ENCODE peak calls at places on chromosome 11, in nine cellular contexts. O, E, H, Z, B, N, S, M and J are unnamed samples.

GRCh38 chr11:44247508-44247907 is 62.4 kb downstream of the ALX4 start:
- DNase-seq in N (no peak), E (no peak), B (no peak), H (no peak), O (no peak), Z (peak), M (no peak), S (no peak), J (no peak)

GRCh38 chr11:100830295-100830694 is 143.2 kb downstream of the ARHGAP42 start:
- DNase-seq in Z (peak), N (no peak), O (no peak), B (no peak), S (no peak), M (peak), E (peak), H (peak), J (peak)

GRCh38 chr11:65546217-65546958 is 11.8 kb downstream of the LTBP3 start:
- DNase-seq in O (peak), B (peak), N (peak), M (no peak), H (peak), S (no peak), E (no peak), Z (no peak), J (peak)

GRCh38 chr11:60485987-60486386 is 6.6 kb upstream of the MS4A12 start:
- DNase-seq in M (no peak), N (no peak), H (peak), O (no peak), B (peak), Z (no peak), E (no peak), S (peak), J (peak)

GRCh38 chr11:47466701-47467250 is 17.8 kb upstream of the RAPSN start:
- DNase-seq in N (peak), M (peak), S (peak), O (peak), B (peak), Z (peak), E (peak), H (peak), J (no peak)

GRCh38 chr11:90947930-90948329 is 725.1 kb upstream of the CHORDC1 start:
- DNase-seq in M (no peak), E (no peak), Z (no peak), N (no peak), H (no peak), S (no peak), O (no peak), B (no peak), J (no peak)

GRCh38 chr11:129739339-129739738 is 76.3 kb upstream of the TMEM45B start:
- DNase-seq in E (no peak), S (no peak), O (no peak), Z (no peak), H (no peak), M (no peak), N (no peak), B (no peak), J (no peak)

GRCh38 chr11:29280452-29280851 is 736.4 kb downstream of the KCNA4 start:
- DNase-seq in H (no peak), Z (no peak), S (no peak), O (no peak), B (no peak), M (no peak), N (no peak), E (peak), J (no peak)

GRCh38 chr11:121452609-121453150 is at the start of gene SORL1-AS1:
- DNase-seq in S (no peak), O (no peak), E (no peak), B (no peak), Z (no peak), N (no peak), H (no peak), M (no peak), J (no peak)

GRCh38 chr11:113162590-113162961 is 151.8 kb upstream of the TTC12 start:
- DNase-seq in Z (peak), N (no peak), B (no peak), O (no peak), E (peak), H (peak), S (no peak), M (no peak), J (no peak)

GRCh38 chr11:70618471-70619101 is 220.3 kb downstream of the CTTN start:
- DNase-seq in N (no peak), E (no peak), M (no peak), Z (no peak), O (peak), H (no peak), S (no peak), B (no peak), J (no peak)

GRCh38 chr11:115558635-115559034 is 54.4 kb upstream of the CADM1 start:
- DNase-seq in B (no peak), M (no peak), Z (no peak), S (no peak), E (no peak), H (no peak), N (no peak), O (no peak), J (no peak)

GRCh38 chr11:62124186-62125113 is 639 bp downstream of the INCENP start:
- DNase-seq in S (peak), E (peak), H (no peak), B (peak), O (peak), M (peak), N (peak), Z (peak), J (peak)

GRCh38 chr11:117946842-117947526 is 17.8 kb upstream of the TMPRSS13 start:
- DNase-seq in H (peak), O (peak), B (peak), N (peak), Z (peak), E (peak), S (peak), M (peak), J (peak)

GRCh38 chr11:73283316-73284035 is 11.3 kb downstream of the P2RY6 start:
- DNase-seq in B (no peak), E (no peak), M (no peak), Z (no peak), O (no peak), H (no peak), N (no peak), S (no peak), J (no peak)

GRCh38 chr11:43691806-43692205 is 11.3 kb downstream of the HSD17B12 start:
- DNase-seq in S (no peak), E (no peak), M (no peak), Z (no peak), B (no peak), N (no peak), O (no peak), H (no peak), J (no peak)

GRCh38 chr11:111938687-111939160 is 1.6 kb downstream of the DIXDC1 start:
- DNase-seq in E (peak), Z (peak), N (no peak), S (no peak), M (peak), H (no peak), O (peak), B (no peak), J (peak)

GRCh38 chr11:63817758-63818498 is 4.7 kb downstream of the SPINDOC start:
- DNase-seq in M (no peak), Z (no peak), S (no peak), N (no peak), H (no peak), E (no peak), B (no peak), O (no peak), J (no peak)

GRCh38 chr11:70546179-70546940 is 148.0 kb downstream of the CTTN start:
- DNase-seq in O (no peak), M (no peak), E (no peak), B (no peak), H (no peak), Z (no peak), N (no peak), S (no peak), J (no peak)

GRCh38 chr11:120197254-120197891 is 13.5 kb upstream of the OAF start:
- DNase-seq in N (no peak), S (no peak), E (no peak), H (no peak), O (no peak), M (no peak), Z (no peak), B (no peak), J (peak)

GRCh38 chr11:60852639-60853468 is 2.9 kb downstream of the PTGDR2 start:
- DNase-seq in S (no peak), E (no peak), Z (no peak), N (no peak), O (no peak), M (no peak), B (no peak), H (no peak), J (no peak)

GRCh38 chr11:77106321-77106720 is 3.7 kb downstream of the OMP start:
- DNase-seq in E (no peak), S (peak), M (no peak), O (peak), Z (no peak), N (no peak), H (no peak), B (no peak), J (no peak)

GRCh38 chr11:122333476-122333875 is 217.5 kb upstream of the BLID start:
- DNase-seq in N (no peak), M (no peak), Z (no peak), H (no peak), E (no peak), S (no peak), O (no peak), B (no peak), J (no peak)

GRCh38 chr11:130145975-130146776 is 13.4 kb upstream of the ST14 start:
- DNase-seq in E (no peak), B (peak), H (peak), O (peak), M (peak), S (peak), N (no peak), Z (no peak), J (no peak)

GRCh38 chr11:117187428-117187798 is 8.9 kb downstream of the SIDT2 start:
- DNase-seq in M (no peak), N (peak), S (no peak), H (peak), Z (no peak), B (no peak), O (no peak), E (no peak), J (no peak)

GRCh38 chr11:16605440-16605970 is 132.9 kb upstream of the C11orf58 start:
- DNase-seq in N (no peak), H (peak), Z (peak), E (peak), B (peak), O (no peak), M (no peak), S (peak), J (peak)

GRCh38 chr11:28833670-28834069 is 725.5 kb downstream of the METTL15 start:
- DNase-seq in E (peak), M (peak), S (peak), B (no peak), Z (peak), N (no peak), H (no peak), O (no peak), J (no peak)

GRCh38 chr11:64564947-64565889 is 25.8 kb upstream of the SLC22A12 start:
- DNase-seq in Z (no peak), O (no peak), S (no peak), N (no peak), M (no peak), B (no peak), E (no peak), H (no peak), J (no peak)

GRCh38 chr11:42524534-42525227 is 787.1 kb upstream of the API5 start:
- DNase-seq in M (peak), O (peak), S (peak), N (peak), H (peak), B (peak), E (peak), Z (peak), J (peak)

GRCh38 chr11:74373382-74373781 is 24.9 kb downstream of the PGM2L1 start:
- DNase-seq in B (no peak), Z (peak), M (no peak), H (no peak), N (no peak), S (no peak), O (no peak), E (no peak), J (no peak)

GRCh38 chr11:19546325-19546724 is 166.3 kb upstream of the NAV2 start:
- DNase-seq in E (peak), S (peak), M (peak), H (no peak), Z (no peak), O (no peak), N (no peak), B (no peak), J (no peak)

GRCh38 chr11:123899792-123900191 is 2.2 kb upstream of the OR8D4 start:
- DNase-seq in S (no peak), B (no peak), N (no peak), M (no peak), Z (no peak), H (no peak), E (no peak), O (no peak), J (no peak)

GRCh38 chr11:85783758-85784157 is 27.2 kb downstream of the SYTL2 start:
- DNase-seq in B (no peak), S (no peak), M (no peak), N (no peak), H (no peak), Z (peak), E (peak), O (no peak), J (no peak)

GRCh38 chr11:19577391-19577831 is 135.2 kb upstream of the NAV2 start:
- DNase-seq in M (no peak), O (no peak), N (no peak), H (peak), E (peak), Z (peak), S (no peak), B (no peak), J (no peak)

GRCh38 chr11:17412488-17413180 is 24.2 kb upstream of the KCNJ11 start:
- DNase-seq in H (no peak), O (no peak), E (no peak), B (no peak), Z (no peak), N (no peak), S (no peak), M (no peak), J (no peak)

GRCh38 chr11:110069158-110069737 is 23.9 kb upstream of the ZC3H12C start:
- DNase-seq in M (peak), Z (peak), S (peak), H (peak), O (peak), B (peak), N (peak), E (peak), J (no peak)

GRCh38 chr11:82981852-82982251 is 80.3 kb downstream of the DDIAS start:
- DNase-seq in Z (no peak), S (no peak), H (no peak), B (no peak), O (no peak), N (no peak), M (no peak), E (no peak), J (no peak)

GRCh38 chr11:69588270-69588669 is 52.7 kb upstream of the CCND1 start:
- DNase-seq in Z (peak), O (no peak), S (no peak), B (no peak), H (no peak), M (peak), N (no peak), E (peak), J (no peak)

GRCh38 chr11:123640677-123641494 is 13.5 kb downstream of the SCN3B start:
- DNase-seq in Z (peak), M (peak), N (no peak), E (peak), O (no peak), H (peak), S (peak), B (peak), J (peak)

GRCh38 chr11:126791446-126791845 is 209.1 kb downstream of the KIRREL3 start:
- DNase-seq in E (no peak), N (no peak), O (no peak), H (no peak), S (no peak), M (no peak), B (no peak), Z (no peak), J (no peak)
- TF ChIP-seq CTCF in E (no peak), N (no peak), O (no peak), H (no peak), S (no peak), M (no peak), B (no peak), Z (no peak), J (peak)

GRCh38 chr11:125320347-125321122 is 156.0 kb downstream of the PKNOX2 start:
- DNase-seq in B (no peak), H (no peak), S (no peak), O (no peak), E (no peak), M (no peak), N (no peak), Z (no peak), J (no peak)
- TF ChIP-seq CTCF in B (no peak), H (no peak), S (no peak), O (no peak), E (no peak), M (no peak), N (no peak), Z (no peak), J (no peak)

GRCh38 chr11:67252831-67253239 is 13.4 kb upstream of the GRK2 start:
- DNase-seq in Z (peak), E (peak), S (no peak), M (peak), N (peak), H (no peak), B (no peak), O (no peak), J (no peak)
- TF ChIP-seq CTCF in Z (peak), E (peak), S (peak), M (peak), N (no peak), H (no peak), B (peak), O (peak), J (peak)

DNA sequence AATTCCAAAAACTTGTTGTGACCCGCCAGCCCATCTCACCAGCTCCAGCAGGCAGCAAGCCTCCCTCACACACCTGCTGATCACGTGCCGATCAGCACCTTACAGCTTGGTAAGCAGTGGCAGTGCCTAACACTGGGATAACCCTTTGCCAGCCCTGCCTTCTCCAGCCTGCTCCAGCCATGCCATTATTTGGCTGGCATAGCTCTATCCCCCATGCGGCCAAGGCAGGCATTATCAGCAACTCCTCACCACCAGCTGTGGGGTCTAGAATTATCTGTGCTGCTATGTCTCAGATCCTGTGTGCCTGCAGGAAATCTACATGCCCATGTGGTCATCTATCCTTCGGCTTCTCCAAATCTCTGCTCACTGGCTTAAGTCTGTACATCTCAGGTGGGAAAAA is 215.0 kb downstream of the ST3GAL4 start:
- DNase-seq in O (no peak), Z (no peak), M (no peak), S (no peak), N (no peak), E (no peak), H (no peak), B (no peak), J (no peak)
- TF ChIP-seq CTCF in O (no peak), Z (no peak), M (no peak), S (peak), N (no peak), E (no peak), H (no peak), B (no peak), J (no peak)

DNA sequence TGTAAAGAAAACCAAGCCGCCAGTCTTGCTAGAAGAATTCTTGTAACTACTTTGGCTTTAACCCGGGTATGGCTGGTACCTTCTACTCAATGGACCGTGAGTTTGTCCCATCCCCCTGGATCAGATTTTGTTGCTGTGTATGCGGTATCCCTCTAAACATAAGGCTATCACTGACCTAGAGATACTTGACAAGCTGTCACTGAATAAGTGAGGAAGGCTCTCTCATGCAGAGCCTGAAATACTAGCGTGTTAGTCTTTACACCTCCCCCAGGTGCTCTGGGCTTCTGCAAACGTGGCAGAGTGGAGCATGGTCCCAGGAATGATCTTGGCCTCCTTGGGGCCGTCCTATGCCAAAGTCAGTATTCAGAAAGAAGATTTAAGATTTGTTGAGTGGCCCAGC is 34.5 kb downstream of the GLB1L2 start:
- DNase-seq in N (peak), O (no peak), H (no peak), S (no peak), B (no peak), M (no peak), E (no peak), Z (no peak), J (no peak)
- TF ChIP-seq CTCF in N (no peak), O (no peak), H (no peak), S (no peak), B (no peak), M (no peak), E (no peak), Z (no peak), J (no peak)

GRCh38 chr11:57343825-57344224 is 5.7 kb downstream of the P2RX3 start:
- DNase-seq in O (no peak), E (no peak), S (no peak), H (no peak), B (no peak), Z (no peak), M (no peak), N (no peak), J (no peak)

GRCh38 chr11:57345555-57346151 is 7.5 kb downstream of the P2RX3 start:
- DNase-seq in B (peak), Z (peak), O (peak), M (peak), E (peak), H (peak), N (peak), S (peak), J (peak)

GRCh38 chr11:57342702-57343101 is 4.5 kb downstream of the P2RX3 start:
- DNase-seq in S (no peak), M (no peak), O (no peak), H (no peak), E (no peak), B (no peak), N (no peak), Z (no peak), J (no peak)

GRCh38 chr11:57347336-57347735 is 9.2 kb downstream of the P2RX3 start:
- DNase-seq in M (no peak), Z (no peak), B (no peak), H (no peak), E (no peak), S (no peak), O (no peak), N (no peak), J (no peak)

GRCh38 chr11:57344826-57345225 is 6.7 kb downstream of the P2RX3 start:
- DNase-seq in Z (no peak), N (no peak), H (no peak), O (no peak), E (no peak), S (no peak), B (no peak), M (no peak), J (no peak)
- TF ChIP-seq CTCF in Z (no peak), N (no peak), H (no peak), O (no peak), E (no peak), S (no peak), B (no peak), M (no peak), J (no peak)

DNA sequence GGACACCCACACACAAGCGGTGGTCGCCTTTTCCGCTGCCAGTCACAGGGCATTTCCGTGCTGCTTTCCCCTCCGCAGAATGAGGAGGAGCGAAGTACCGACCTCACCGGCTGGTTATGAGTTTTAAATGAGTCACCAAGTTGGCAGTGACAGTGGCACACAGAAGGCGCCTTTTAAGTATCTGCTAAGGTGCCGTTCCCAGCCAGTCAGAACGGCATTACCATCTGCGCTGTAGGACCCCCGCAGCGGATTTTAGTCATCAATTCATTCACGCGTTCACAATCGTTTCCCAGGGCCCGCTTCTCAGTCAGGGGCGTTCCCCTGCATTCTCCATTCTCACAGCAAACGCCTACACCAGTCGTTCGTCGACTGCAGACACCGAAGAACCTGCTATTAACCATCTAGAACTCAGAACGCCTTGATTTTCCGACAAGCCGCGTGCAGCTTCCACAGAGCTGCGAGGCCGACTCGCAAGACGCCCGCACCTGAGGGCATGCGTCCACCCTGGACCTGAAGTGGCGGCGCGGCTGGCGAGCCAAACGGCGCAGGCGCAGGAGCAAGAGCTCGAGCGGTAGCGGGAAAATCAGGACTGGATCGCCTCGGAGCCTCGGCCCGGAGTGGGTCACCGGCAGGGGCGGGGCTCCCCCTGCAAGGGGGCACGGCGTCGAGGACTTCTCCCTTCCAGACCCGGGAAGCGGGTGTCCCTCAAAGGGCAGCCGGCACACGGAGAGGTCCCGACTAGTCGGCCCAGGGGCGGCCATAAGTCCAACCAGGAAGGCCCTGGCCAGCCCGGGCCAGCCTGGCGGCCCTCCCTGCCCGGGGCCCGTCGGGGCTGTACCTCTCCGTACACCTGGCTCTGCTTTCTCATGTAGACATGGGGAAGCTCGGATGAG is 642 bp downstream of the CYP2R1 start:
- DNase-seq in S (peak), M (peak), E (peak), Z (peak), H (peak), O (peak), N (peak), B (peak), J (peak)
- TF ChIP-seq CTCF in S (no peak), M (no peak), E (no peak), Z (no peak), H (no peak), O (no peak), N (no peak), B (no peak), J (no peak)